ENCODE peak calls at places on chromosomes 13 and 19, in five cellular contexts. One of them, this sample, is unnamed.

GRCh38 chr19:9431475-9431874 is 3.9 kb downstream of the ZNF266 start:
- DNase-seq in activated T-cell treated with anti-CD3 and anti-CD28 coated beads for 24 hours: peak
- DNase-seq in keratinocyte: peak
- DNase-seq in NCI-H82: peak
- DNase-seq in smooth muscle cell of the brain vasculature: no peak
- DNase-seq in this sample: peak

GRCh38 chr13:73171926-73172325 is 113.1 kb downstream of the KLF5 start:
- DNase-seq in activated T-cell treated with anti-CD3 and anti-CD28 coated beads for 24 hours: no peak
- DNase-seq in keratinocyte: no peak
- DNase-seq in NCI-H82: no peak
- DNase-seq in smooth muscle cell of the brain vasculature: no peak
- DNase-seq in this sample: peak

GRCh38 chr19:51450730-51451307 is 7.4 kb downstream of the SIGLEC8 start:
- DNase-seq in activated T-cell treated with anti-CD3 and anti-CD28 coated beads for 24 hours: peak
- DNase-seq in keratinocyte: no peak
- DNase-seq in NCI-H82: no peak
- DNase-seq in smooth muscle cell of the brain vasculature: no peak
- DNase-seq in this sample: no peak

GRCh38 chr19:19540707-19541515 is 2.8 kb downstream of the CILP2 start:
- DNase-seq in activated T-cell treated with anti-CD3 and anti-CD28 coated beads for 24 hours: peak
- DNase-seq in keratinocyte: peak
- DNase-seq in NCI-H82: peak
- DNase-seq in smooth muscle cell of the brain vasculature: no peak
- DNase-seq in this sample: peak

GRCh38 chr13:77699059-77699680 is 1.7 kb downstream of the SLAIN1 start:
- DNase-seq in activated T-cell treated with anti-CD3 and anti-CD28 coated beads for 24 hours: no peak
- DNase-seq in keratinocyte: no peak
- DNase-seq in NCI-H82: peak
- DNase-seq in smooth muscle cell of the brain vasculature: no peak
- DNase-seq in this sample: no peak

GRCh38 chr19:10219678-10220077 is 11.5 kb downstream of the S1PR2 start:
- DNase-seq in activated T-cell treated with anti-CD3 and anti-CD28 coated beads for 24 hours: no peak
- DNase-seq in keratinocyte: no peak
- DNase-seq in NCI-H82: peak
- DNase-seq in smooth muscle cell of the brain vasculature: no peak
- DNase-seq in this sample: peak

GRCh38 chr19:16115309-16116039 is 3.8 kb downstream of the RAB8A start:
- DNase-seq in activated T-cell treated with anti-CD3 and anti-CD28 coated beads for 24 hours: no peak
- DNase-seq in keratinocyte: no peak
- DNase-seq in NCI-H82: no peak
- DNase-seq in smooth muscle cell of the brain vasculature: no peak
- DNase-seq in this sample: no peak

GRCh38 chr13:32347651-32348050 is 32.3 kb downstream of the BRCA2 start:
- DNase-seq in activated T-cell treated with anti-CD3 and anti-CD28 coated beads for 24 hours: no peak
- DNase-seq in keratinocyte: no peak
- DNase-seq in NCI-H82: no peak
- DNase-seq in smooth muscle cell of the brain vasculature: no peak
- DNase-seq in this sample: no peak

GRCh38 chr13:58858870-58859371 is 1227.4 kb downstream of the PCDH17 start:
- DNase-seq in activated T-cell treated with anti-CD3 and anti-CD28 coated beads for 24 hours: no peak
- DNase-seq in keratinocyte: no peak
- DNase-seq in NCI-H82: no peak
- DNase-seq in smooth muscle cell of the brain vasculature: no peak
- DNase-seq in this sample: no peak

GRCh38 chr13:57629821-57630235 is 1.7 kb upstream of the PCDH17 start:
- DNase-seq in activated T-cell treated with anti-CD3 and anti-CD28 coated beads for 24 hours: peak
- DNase-seq in keratinocyte: no peak
- DNase-seq in NCI-H82: peak
- DNase-seq in smooth muscle cell of the brain vasculature: peak
- DNase-seq in this sample: peak

GRCh38 chr19:7486923-7487322 is 1.9 kb downstream of the PEX11G start:
- DNase-seq in activated T-cell treated with anti-CD3 and anti-CD28 coated beads for 24 hours: no peak
- DNase-seq in keratinocyte: no peak
- DNase-seq in NCI-H82: no peak
- DNase-seq in smooth muscle cell of the brain vasculature: no peak
- DNase-seq in this sample: no peak

GRCh38 chr13:60959427-60959826 is 456.2 kb downstream of the PCDH20 start:
- DNase-seq in activated T-cell treated with anti-CD3 and anti-CD28 coated beads for 24 hours: no peak
- DNase-seq in keratinocyte: peak
- DNase-seq in NCI-H82: no peak
- DNase-seq in smooth muscle cell of the brain vasculature: no peak
- DNase-seq in this sample: no peak

GRCh38 chr13:27644302-27644701 is 22.6 kb downstream of the POLR1D start:
- DNase-seq in activated T-cell treated with anti-CD3 and anti-CD28 coated beads for 24 hours: no peak
- DNase-seq in keratinocyte: no peak
- DNase-seq in NCI-H82: peak
- DNase-seq in smooth muscle cell of the brain vasculature: no peak
- DNase-seq in this sample: no peak

GRCh38 chr19:45161715-45162463 is 1.1 kb upstream of the NKPD1 start:
- DNase-seq in activated T-cell treated with anti-CD3 and anti-CD28 coated beads for 24 hours: no peak
- DNase-seq in keratinocyte: no peak
- DNase-seq in NCI-H82: peak
- DNase-seq in smooth muscle cell of the brain vasculature: no peak
- DNase-seq in this sample: peak

GRCh38 chr13:28583661-28584091 is 75.3 kb upstream of the POMP start:
- DNase-seq in activated T-cell treated with anti-CD3 and anti-CD28 coated beads for 24 hours: no peak
- DNase-seq in keratinocyte: no peak
- DNase-seq in NCI-H82: no peak
- DNase-seq in smooth muscle cell of the brain vasculature: no peak
- DNase-seq in this sample: no peak

GRCh38 chr19:6738726-6739389 is 622 bp upstream of the TRIP10 start:
- DNase-seq in activated T-cell treated with anti-CD3 and anti-CD28 coated beads for 24 hours: no peak
- DNase-seq in keratinocyte: no peak
- DNase-seq in NCI-H82: peak
- DNase-seq in smooth muscle cell of the brain vasculature: no peak
- DNase-seq in this sample: peak

GRCh38 chr13:46632171-46632570 is 79.2 kb downstream of the LRCH1 start:
- DNase-seq in activated T-cell treated with anti-CD3 and anti-CD28 coated beads for 24 hours: no peak
- DNase-seq in keratinocyte: no peak
- DNase-seq in NCI-H82: no peak
- DNase-seq in smooth muscle cell of the brain vasculature: no peak
- DNase-seq in this sample: no peak

GRCh38 chr19:28351761-28352160 is 861.2 kb downstream of the UQCRFS1 start:
- DNase-seq in activated T-cell treated with anti-CD3 and anti-CD28 coated beads for 24 hours: no peak
- DNase-seq in keratinocyte: no peak
- DNase-seq in NCI-H82: no peak
- DNase-seq in smooth muscle cell of the brain vasculature: no peak
- DNase-seq in this sample: no peak

GRCh38 chr13:93549326-93549855 is 322.8 kb downstream of the GPC6 start:
- DNase-seq in activated T-cell treated with anti-CD3 and anti-CD28 coated beads for 24 hours: no peak
- DNase-seq in keratinocyte: no peak
- DNase-seq in NCI-H82: no peak
- DNase-seq in smooth muscle cell of the brain vasculature: no peak
- DNase-seq in this sample: peak

GRCh38 chr13:96967248-96967745 is 27.0 kb downstream of the OXGR1 start:
- DNase-seq in activated T-cell treated with anti-CD3 and anti-CD28 coated beads for 24 hours: no peak
- DNase-seq in keratinocyte: no peak
- DNase-seq in NCI-H82: peak
- DNase-seq in smooth muscle cell of the brain vasculature: no peak
- DNase-seq in this sample: peak

GRCh38 chr19:49193822-49194394 is 36.3 kb downstream of the TRPM4 start:
- DNase-seq in activated T-cell treated with anti-CD3 and anti-CD28 coated beads for 24 hours: no peak
- DNase-seq in keratinocyte: no peak
- DNase-seq in NCI-H82: no peak
- DNase-seq in smooth muscle cell of the brain vasculature: no peak
- DNase-seq in this sample: no peak

GRCh38 chr19:46413262-46414031 is at the start of gene CCDC8:
- DNase-seq in activated T-cell treated with anti-CD3 and anti-CD28 coated beads for 24 hours: no peak
- DNase-seq in keratinocyte: no peak
- DNase-seq in NCI-H82: peak
- DNase-seq in smooth muscle cell of the brain vasculature: peak
- DNase-seq in this sample: peak

GRCh38 chr13:105587786-105588185 is 947.7 kb downstream of the EFNB2 start:
- DNase-seq in activated T-cell treated with anti-CD3 and anti-CD28 coated beads for 24 hours: no peak
- DNase-seq in keratinocyte: peak
- DNase-seq in NCI-H82: no peak
- DNase-seq in smooth muscle cell of the brain vasculature: no peak
- DNase-seq in this sample: peak

GRCh38 chr13:110615005-110615321 is 382 bp upstream of the NAXD start:
- DNase-seq in activated T-cell treated with anti-CD3 and anti-CD28 coated beads for 24 hours: no peak
- DNase-seq in keratinocyte: no peak
- DNase-seq in NCI-H82: no peak
- DNase-seq in smooth muscle cell of the brain vasculature: no peak
- DNase-seq in this sample: no peak

GRCh38 chr19:10010247-10010691 is at the start of gene COL5A3:
- DNase-seq in activated T-cell treated with anti-CD3 and anti-CD28 coated beads for 24 hours: no peak
- DNase-seq in keratinocyte: no peak
- DNase-seq in NCI-H82: no peak
- DNase-seq in smooth muscle cell of the brain vasculature: no peak
- DNase-seq in this sample: no peak